ENCODE peak calls at places on chromosomes 12 and 14, in seven cellular contexts. One of them, this sample, is unnamed.

GRCh38 chr14:87990687-87991086 is 2.3 kb downstream of the GALC start:
- DNase-seq in IMR-90: no peak
- DNase-seq in testis: peak; percentile 38
- DNase-seq in endodermal cell: no peak
- DNase-seq in colonic mucosa: no peak
- DNase-seq in tibial nerve: no peak
- DNase-seq in CD8-positive, alpha-beta memory T cell: no peak
- DNase-seq in this sample: no peak

GRCh38 chr14:67373347-67373746 is 13.2 kb downstream of the EIF2S1 start:
- DNase-seq in testis: no peak
- DNase-seq in IMR-90: no peak
- DNase-seq in tibial nerve: no peak
- DNase-seq in colonic mucosa: no peak
- DNase-seq in endodermal cell: no peak
- DNase-seq in CD8-positive, alpha-beta memory T cell: no peak
- DNase-seq in this sample: no peak

GRCh38 chr14:85131523-85131922 is 398.4 kb upstream of the FLRT2 start:
- DNase-seq in colonic mucosa: no peak
- DNase-seq in tibial nerve: no peak
- DNase-seq in testis: no peak
- DNase-seq in endodermal cell: peak; percentile 85
- DNase-seq in IMR-90: no peak
- DNase-seq in CD8-positive, alpha-beta memory T cell: no peak
- DNase-seq in this sample: peak; percentile 11

GRCh38 chr14:21070610-21071224 is 613 bp downstream of the ARHGEF40 start:
- DNase-seq in colonic mucosa: peak; percentile 82
- DNase-seq in tibial nerve: no peak
- DNase-seq in IMR-90: peak; percentile 46
- DNase-seq in endodermal cell: peak; percentile 93
- DNase-seq in CD8-positive, alpha-beta memory T cell: peak; percentile 57
- DNase-seq in testis: peak; percentile 56
- DNase-seq in this sample: no peak

GRCh38 chr14:93011650-93012317 is 88.8 kb downstream of the CHGA start:
- DNase-seq in tibial nerve: no peak
- DNase-seq in IMR-90: no peak
- DNase-seq in testis: peak; percentile 60
- DNase-seq in colonic mucosa: no peak
- DNase-seq in CD8-positive, alpha-beta memory T cell: no peak
- DNase-seq in endodermal cell: no peak
- DNase-seq in this sample: no peak

GRCh38 chr14:63713765-63714164 is 14.1 kb downstream of the SGPP1 start:
- DNase-seq in tibial nerve: no peak
- DNase-seq in IMR-90: peak; percentile 51
- DNase-seq in colonic mucosa: no peak
- DNase-seq in endodermal cell: no peak
- DNase-seq in CD8-positive, alpha-beta memory T cell: no peak
- DNase-seq in testis: no peak
- DNase-seq in this sample: no peak

GRCh38 chr14:51071851-51072250 is 23.1 kb downstream of the TRIM9 start:
- DNase-seq in tibial nerve: no peak
- DNase-seq in IMR-90: no peak
- DNase-seq in endodermal cell: no peak
- DNase-seq in testis: peak; percentile 40
- DNase-seq in colonic mucosa: no peak
- DNase-seq in CD8-positive, alpha-beta memory T cell: no peak
- DNase-seq in this sample: no peak

GRCh38 chr14:95597784-95598204 is 62.9 kb downstream of the GLRX5 start:
- DNase-seq in IMR-90: peak; percentile 43
- DNase-seq in tibial nerve: no peak
- DNase-seq in CD8-positive, alpha-beta memory T cell: no peak
- DNase-seq in testis: no peak
- DNase-seq in colonic mucosa: no peak
- DNase-seq in endodermal cell: peak; percentile 89
- DNase-seq in this sample: peak; percentile 37

GRCh38 chr14:71638523-71639196 is 293.6 kb upstream of the RGS6 start:
- DNase-seq in tibial nerve: no peak
- DNase-seq in CD8-positive, alpha-beta memory T cell: no peak
- DNase-seq in testis: no peak
- DNase-seq in IMR-90: peak; percentile 75
- DNase-seq in colonic mucosa: no peak
- DNase-seq in endodermal cell: no peak
- DNase-seq in this sample: no peak

GRCh38 chr12:17060260-17060659 is 454.3 kb upstream of the LMO3 start:
- DNase-seq in colonic mucosa: no peak
- DNase-seq in testis: no peak
- DNase-seq in CD8-positive, alpha-beta memory T cell: no peak
- DNase-seq in endodermal cell: no peak
- DNase-seq in tibial nerve: no peak
- DNase-seq in IMR-90: no peak
- DNase-seq in this sample: no peak

GRCh38 chr14:51978566-51979398 is 10.6 kb upstream of the RTRAF start:
- DNase-seq in endodermal cell: peak; percentile 95
- DNase-seq in colonic mucosa: peak; percentile 89
- DNase-seq in CD8-positive, alpha-beta memory T cell: peak; percentile 86
- DNase-seq in testis: peak; percentile 96
- DNase-seq in tibial nerve: peak; percentile 86
- DNase-seq in IMR-90: peak; percentile 79
- DNase-seq in this sample: peak; percentile 63

GRCh38 chr12:93115646-93116045 is 186.6 kb upstream of the EEA1 start:
- DNase-seq in IMR-90: peak; percentile 44
- DNase-seq in testis: peak; percentile 57
- DNase-seq in CD8-positive, alpha-beta memory T cell: no peak
- DNase-seq in endodermal cell: no peak
- DNase-seq in colonic mucosa: peak; percentile 55
- DNase-seq in tibial nerve: no peak
- DNase-seq in this sample: no peak

GRCh38 chr12:15205341-15206010 is 15.7 kb downstream of the RERG start:
- DNase-seq in IMR-90: no peak
- DNase-seq in CD8-positive, alpha-beta memory T cell: no peak
- DNase-seq in testis: no peak
- DNase-seq in tibial nerve: no peak
- DNase-seq in endodermal cell: no peak
- DNase-seq in colonic mucosa: no peak
- DNase-seq in this sample: no peak

GRCh38 chr14:61103541-61104339 is 122.7 kb downstream of the SLC38A6 start:
- DNase-seq in testis: peak; percentile 36
- DNase-seq in IMR-90: peak; percentile 99
- DNase-seq in endodermal cell: peak; percentile 78
- DNase-seq in colonic mucosa: no peak
- DNase-seq in CD8-positive, alpha-beta memory T cell: no peak
- DNase-seq in tibial nerve: no peak
- DNase-seq in this sample: no peak

GRCh38 chr12:44835641-44836379 is 40.3 kb downstream of the NELL2 start:
- DNase-seq in CD8-positive, alpha-beta memory T cell: no peak
- DNase-seq in IMR-90: no peak
- DNase-seq in tibial nerve: no peak
- DNase-seq in endodermal cell: no peak
- DNase-seq in testis: no peak
- DNase-seq in colonic mucosa: no peak
- DNase-seq in this sample: no peak

GRCh38 chr12:608413-608812 is 54.8 kb downstream of the NINJ2 start:
- DNase-seq in CD8-positive, alpha-beta memory T cell: no peak
- DNase-seq in colonic mucosa: no peak
- DNase-seq in tibial nerve: no peak
- DNase-seq in endodermal cell: peak; percentile 39
- DNase-seq in IMR-90: no peak
- DNase-seq in testis: no peak
- DNase-seq in this sample: no peak

GRCh38 chr12:92574046-92574783 is 128.6 kb upstream of the PLEKHG7 start:
- DNase-seq in tibial nerve: no peak
- DNase-seq in IMR-90: peak; percentile 40
- DNase-seq in testis: no peak
- DNase-seq in endodermal cell: peak; percentile 83
- DNase-seq in CD8-positive, alpha-beta memory T cell: no peak
- DNase-seq in colonic mucosa: no peak
- DNase-seq in this sample: no peak

GRCh38 chr12:96457191-96457930 is 32.0 kb upstream of the CFAP54 start:
- DNase-seq in colonic mucosa: no peak
- DNase-seq in endodermal cell: peak; percentile 84
- DNase-seq in testis: no peak
- DNase-seq in tibial nerve: no peak
- DNase-seq in IMR-90: no peak
- DNase-seq in CD8-positive, alpha-beta memory T cell: no peak
- DNase-seq in this sample: no peak

GRCh38 chr12:132925597-132926416 is 30.3 kb downstream of the ZNF605 start:
- DNase-seq in tibial nerve: no peak
- DNase-seq in CD8-positive, alpha-beta memory T cell: no peak
- DNase-seq in IMR-90: no peak
- DNase-seq in colonic mucosa: no peak
- DNase-seq in endodermal cell: no peak
- DNase-seq in testis: no peak
- DNase-seq in this sample: no peak

GRCh38 chr12:481422-481821 is 21.7 kb downstream of the B4GALNT3 start:
- DNase-seq in endodermal cell: peak; percentile 49
- DNase-seq in testis: no peak
- DNase-seq in colonic mucosa: no peak
- DNase-seq in tibial nerve: no peak
- DNase-seq in CD8-positive, alpha-beta memory T cell: no peak
- DNase-seq in IMR-90: peak; percentile 11
- DNase-seq in this sample: no peak

GRCh38 chr12:6343518-6343917 is 1.6 kb upstream of the TNFRSF1A start:
- DNase-seq in IMR-90: no peak
- DNase-seq in CD8-positive, alpha-beta memory T cell: no peak
- DNase-seq in testis: no peak
- DNase-seq in tibial nerve: no peak
- DNase-seq in colonic mucosa: no peak
- DNase-seq in endodermal cell: peak; percentile 72
- DNase-seq in this sample: no peak

GRCh38 chr12:88185988-88186387 is 43.9 kb downstream of the TMTC3 start:
- DNase-seq in tibial nerve: no peak
- DNase-seq in IMR-90: peak; percentile 83
- DNase-seq in endodermal cell: no peak
- DNase-seq in testis: no peak
- DNase-seq in colonic mucosa: no peak
- DNase-seq in CD8-positive, alpha-beta memory T cell: no peak
- DNase-seq in this sample: no peak

GRCh38 chr12:55725556-55725955 is 3.3 kb downstream of the CD63 start:
- DNase-seq in CD8-positive, alpha-beta memory T cell: no peak
- DNase-seq in IMR-90: no peak
- DNase-seq in tibial nerve: no peak
- DNase-seq in testis: no peak
- DNase-seq in colonic mucosa: no peak
- DNase-seq in endodermal cell: no peak
- DNase-seq in this sample: no peak
- H3K27ac ChIP-seq in CD8-positive, alpha-beta memory T cell: no peak overlapping the region
- H3K27ac ChIP-seq in IMR-90: no peak overlapping the region
- H3K27ac ChIP-seq in tibial nerve: peak overlapping the region; percentile 99
- H3K27ac ChIP-seq in testis: no peak overlapping the region
- H3K27ac ChIP-seq in colonic mucosa: no peak overlapping the region
- H3K27ac ChIP-seq in endodermal cell: no peak overlapping the region
- H3K27ac ChIP-seq in this sample: no peak overlapping the region

GRCh38 chr14:105204931-105205717 is 24.0 kb upstream of the NUDT14 start:
- DNase-seq in tibial nerve: no peak
- DNase-seq in CD8-positive, alpha-beta memory T cell: no peak
- DNase-seq in colonic mucosa: no peak
- DNase-seq in IMR-90: no peak
- DNase-seq in testis: no peak
- DNase-seq in endodermal cell: no peak
- DNase-seq in this sample: no peak
- H3K4me3 ChIP-seq in tibial nerve: no peak overlapping the region
- H3K4me3 ChIP-seq in CD8-positive, alpha-beta memory T cell: no peak overlapping the region
- H3K4me3 ChIP-seq in colonic mucosa: no peak overlapping the region
- H3K4me3 ChIP-seq in IMR-90: no peak overlapping the region
- H3K4me3 ChIP-seq in testis: no peak overlapping the region
- H3K4me3 ChIP-seq in endodermal cell: no peak overlapping the region
- H3K4me3 ChIP-seq in this sample: no peak overlapping the region

GRCh38 chr12:49507139-49507538 is 31.7 kb upstream of the KCNH3 start:
- DNase-seq in CD8-positive, alpha-beta memory T cell: no peak
- DNase-seq in IMR-90: peak; percentile 96
- DNase-seq in endodermal cell: no peak
- DNase-seq in testis: no peak
- DNase-seq in colonic mucosa: no peak
- DNase-seq in tibial nerve: no peak
- DNase-seq in this sample: no peak
- H3K27ac ChIP-seq in CD8-positive, alpha-beta memory T cell: no peak overlapping the region
- H3K27ac ChIP-seq in IMR-90: no peak overlapping the region
- H3K27ac ChIP-seq in endodermal cell: no peak overlapping the region
- H3K27ac ChIP-seq in testis: no peak overlapping the region
- H3K27ac ChIP-seq in colonic mucosa: no peak overlapping the region
- H3K27ac ChIP-seq in tibial nerve: no peak overlapping the region
- H3K27ac ChIP-seq in this sample: no peak overlapping the region

GRCh38 chr12:120642086-120642485 is 1.7 kb downstream of the CABP1 start:
- DNase-seq in CD8-positive, alpha-beta memory T cell: no peak
- DNase-seq in endodermal cell: no peak
- DNase-seq in testis: no peak
- DNase-seq in IMR-90: no peak
- DNase-seq in tibial nerve: no peak
- DNase-seq in colonic mucosa: no peak
- DNase-seq in this sample: no peak

GRCh38 chr12:120643574-120643973 is 3.1 kb downstream of the CABP1 start:
- DNase-seq in colonic mucosa: no peak
- DNase-seq in CD8-positive, alpha-beta memory T cell: no peak
- DNase-seq in IMR-90: no peak
- DNase-seq in endodermal cell: no peak
- DNase-seq in tibial nerve: no peak
- DNase-seq in testis: no peak
- DNase-seq in this sample: no peak

GRCh38 chr12:120639771-120640721 is at the start of gene CABP1:
- DNase-seq in tibial nerve: no peak
- DNase-seq in IMR-90: no peak
- DNase-seq in colonic mucosa: peak; percentile 64
- DNase-seq in endodermal cell: peak; percentile 93
- DNase-seq in CD8-positive, alpha-beta memory T cell: peak; percentile 80
- DNase-seq in testis: no peak
- DNase-seq in this sample: no peak

GRCh38 chr12:120642806-120643205 is 2.4 kb downstream of the CABP1 start:
- DNase-seq in colonic mucosa: no peak
- DNase-seq in testis: no peak
- DNase-seq in CD8-positive, alpha-beta memory T cell: no peak
- DNase-seq in IMR-90: peak; percentile 4
- DNase-seq in tibial nerve: no peak
- DNase-seq in endodermal cell: no peak
- DNase-seq in this sample: no peak

DNA sequence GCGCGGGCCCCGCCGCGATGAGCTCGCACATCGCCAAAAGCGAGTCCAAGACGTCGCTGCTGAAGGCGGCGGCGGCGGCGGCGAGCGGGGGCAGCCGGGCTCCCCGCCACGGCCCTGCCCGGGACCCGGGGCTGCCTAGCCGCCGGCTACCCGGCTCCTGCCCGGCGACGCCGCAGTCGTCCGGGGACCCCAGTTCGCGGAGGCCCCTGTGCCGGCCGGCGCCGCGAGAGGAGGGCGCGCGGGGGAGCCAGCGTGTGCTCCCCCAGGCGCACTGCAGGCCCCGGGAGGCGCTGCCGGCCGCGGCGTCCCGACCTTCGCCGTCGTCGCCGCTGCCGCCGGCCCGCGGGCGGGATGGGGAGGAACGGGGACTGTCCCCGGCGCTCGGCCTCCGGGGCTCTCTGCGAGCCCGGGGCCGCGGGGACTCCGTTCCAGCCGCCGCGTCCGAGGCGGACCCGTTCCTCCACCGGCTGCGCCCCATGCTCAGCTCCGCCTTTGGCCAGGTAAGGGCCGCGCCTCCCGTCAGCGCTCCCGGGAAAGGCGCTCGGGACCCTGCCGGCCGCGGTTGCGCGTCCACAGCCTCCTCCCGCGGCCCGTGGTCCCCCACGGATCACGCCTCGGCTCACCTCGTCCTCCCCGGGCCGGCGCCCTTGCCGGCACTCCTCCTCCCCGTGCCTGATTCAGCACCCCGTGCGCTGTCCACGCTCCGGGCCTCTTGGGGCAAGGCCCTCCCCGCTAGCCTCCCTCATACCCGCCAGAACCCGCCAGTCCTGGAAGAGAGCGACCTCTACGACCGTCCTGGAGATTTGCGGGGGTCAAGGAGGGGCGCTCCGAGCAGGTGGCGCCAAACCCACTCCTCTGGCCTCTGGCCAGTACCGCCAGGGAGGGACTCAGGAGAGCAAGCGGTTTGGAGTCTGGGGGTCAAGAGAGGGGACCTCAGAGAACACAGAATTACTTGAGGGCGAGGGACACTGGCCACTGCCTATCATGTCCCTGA is 711 bp downstream of the CABP1 start:
- DNase-seq in testis: peak; percentile 65
- DNase-seq in IMR-90: peak; percentile 46
- DNase-seq in tibial nerve: no peak
- DNase-seq in CD8-positive, alpha-beta memory T cell: peak; percentile 69
- DNase-seq in colonic mucosa: peak; percentile 58
- DNase-seq in endodermal cell: peak; percentile 97
- DNase-seq in this sample: peak; percentile 61
- H3K4me3 ChIP-seq in testis: peak overlapping the region; percentile 44
- H3K4me3 ChIP-seq in IMR-90: no peak overlapping the region
- H3K4me3 ChIP-seq in tibial nerve: no peak overlapping the region
- H3K4me3 ChIP-seq in CD8-positive, alpha-beta memory T cell: peak overlapping the region; percentile 26
- H3K4me3 ChIP-seq in colonic mucosa: peak overlapping the region; percentile 47
- H3K4me3 ChIP-seq in endodermal cell: peak overlapping the region; percentile 67
- H3K4me3 ChIP-seq in this sample: peak overlapping the region; percentile 75